ENCODE peak calls at places on chromosomes 7 and 10, in eight cellular contexts. F is lower leg skin; Y is non-pigmented ciliary epithelial cell; O is BJ; B is activated naive CD4-positive, alpha-beta T cell; M is EL; S is CMK; T is hypothalamus. W is an unnamed sample.

GRCh38 chr10:62594093-62594520 is 210.4 kb upstream of the ADO start:
- DNase-seq in F (peak), Y (no peak), O (no peak), B (no peak), M (peak), S (peak), T (peak), W (peak)

GRCh38 chr7:20417260-20417659 is 86.6 kb downstream of the ITGB8 start:
- DNase-seq in F (no peak), Y (no peak), O (no peak), B (no peak), M (no peak), S (no peak), T (no peak), W (no peak)

GRCh38 chr7:2525161-2525930 is 5.8 kb downstream of the LFNG start:
- DNase-seq in F (no peak), Y (no peak), O (no peak), B (no peak), M (no peak), S (no peak), T (no peak), W (no peak)

GRCh38 chr10:49632406-49633317 is 18.8 kb downstream of the CHAT start:
- DNase-seq in F (no peak), Y (no peak), O (no peak), B (no peak), M (no peak), S (no peak), T (no peak), W (peak)

GRCh38 chr10:69800109-69800508 is 1.6 kb upstream of the COL13A1 start:
- DNase-seq in F (peak), Y (no peak), O (no peak), B (no peak), M (peak), S (no peak), T (no peak), W (peak)

GRCh38 chr7:55018361-55019328 is at the start of gene EGFR:
- DNase-seq in F (peak), Y (no peak), O (peak), B (no peak), M (peak), S (no peak), T (no peak), W (peak)

GRCh38 chr7:351681-352480 is 61.9 kb downstream of the FOXL3 start:
- DNase-seq in F (no peak), Y (no peak), O (no peak), B (peak), M (no peak), S (no peak), T (no peak), W (no peak)

GRCh38 chr7:1794888-1795542 is 124.9 kb downstream of the ELFN1 start:
- DNase-seq in F (no peak), Y (no peak), O (no peak), B (no peak), M (peak), S (no peak), T (no peak), W (no peak)

GRCh38 chr7:82506702-82507101 is 63.1 kb upstream of the CACNA2D1 start:
- DNase-seq in F (peak), Y (no peak), O (no peak), B (no peak), M (no peak), S (no peak), T (no peak), W (peak)

GRCh38 chr10:80154978-80155695 is 22.6 kb downstream of the PLAC9 start:
- DNase-seq in F (no peak), Y (peak), O (peak), B (no peak), M (peak), S (no peak), T (no peak), W (peak)

GRCh38 chr7:94288091-94288490 is 106.6 kb upstream of the COL1A2 start:
- DNase-seq in F (no peak), Y (no peak), O (no peak), B (no peak), M (no peak), S (no peak), T (no peak), W (no peak)

GRCh38 chr10:94889123-94889522 is 49.3 kb upstream of the CYP2C9 start:
- DNase-seq in F (no peak), Y (no peak), O (no peak), B (no peak), M (no peak), S (no peak), T (no peak), W (no peak)

GRCh38 chr7:3300221-3300650 is 816 bp upstream of the SDK1 start:
- DNase-seq in F (no peak), Y (no peak), O (no peak), B (no peak), M (no peak), S (no peak), T (no peak), W (peak)

GRCh38 chr10:46220872-46221538 is 65.8 kb upstream of the ANTXRL start:
- DNase-seq in F (no peak), Y (no peak), O (no peak), B (no peak), M (no peak), S (no peak), T (no peak), W (no peak)

GRCh38 chr7:91031757-91032156 is 232.5 kb upstream of the FZD1 start:
- DNase-seq in F (no peak), Y (no peak), O (no peak), B (no peak), M (no peak), S (no peak), T (no peak), W (no peak)

GRCh38 chr10:31939797-31940708 is 11.4 kb upstream of the ARHGAP12 start:
- DNase-seq in F (no peak), Y (no peak), O (no peak), B (no peak), M (peak), S (no peak), T (no peak), W (no peak)

GRCh38 chr7:95636140-95636539 is 39.8 kb upstream of the PDK4 start:
- DNase-seq in F (no peak), Y (no peak), O (no peak), B (no peak), M (no peak), S (peak), T (no peak), W (no peak)

GRCh38 chr10:49643296-49644034 is 29.6 kb downstream of the CHAT start:
- DNase-seq in F (no peak), Y (no peak), O (no peak), B (no peak), M (no peak), S (no peak), T (no peak), W (no peak)

GRCh38 chr7:2019693-2020511 is 212.8 kb downstream of the MAD1L1 start:
- DNase-seq in F (peak), Y (peak), O (peak), B (no peak), M (peak), S (peak), T (no peak), W (peak)

GRCh38 chr7:30029696-30030095 is 1.5 kb downstream of the PLEKHA8 start:
- DNase-seq in F (no peak), Y (no peak), O (no peak), B (no peak), M (no peak), S (no peak), T (no peak), W (no peak)

GRCh38 chr7:70925411-70926115 is 206.4 kb upstream of the GALNT17 start:
- DNase-seq in F (no peak), Y (no peak), O (no peak), B (no peak), M (no peak), S (no peak), T (no peak), W (peak)

GRCh38 chr7:52184006-52184703 is 851.3 kb upstream of the POM121L12 start:
- DNase-seq in F (no peak), Y (no peak), O (no peak), B (no peak), M (no peak), S (no peak), T (no peak), W (no peak)

GRCh38 chr7:95989301-95989700 is 216.9 kb downstream of the DYNC1I1 start:
- DNase-seq in F (no peak), Y (no peak), O (no peak), B (no peak), M (no peak), S (no peak), T (no peak), W (no peak)

GRCh38 chr10:108050626-108051025 is 886.1 kb upstream of the SORCS1 start:
- DNase-seq in F (no peak), Y (no peak), O (no peak), B (no peak), M (no peak), S (no peak), T (no peak), W (no peak)

GRCh38 chr10:117545141-117546019 is 2.8 kb downstream of the EMX2 start:
- DNase-seq in F (no peak), Y (no peak), O (no peak), B (no peak), M (no peak), S (no peak), T (no peak), W (no peak)

GRCh38 chr10:35711615-35712411 is 69.7 kb upstream of the FZD8 start:
- DNase-seq in F (no peak), Y (no peak), O (no peak), B (no peak), M (no peak), S (no peak), T (no peak), W (no peak)

GRCh38 chr7:43105521-43106120 is 6.8 kb upstream of the HECW1 start:
- DNase-seq in F (no peak), Y (peak), O (no peak), B (no peak), M (peak), S (no peak), T (no peak), W (no peak)

GRCh38 chr10:65419629-65420028 is 1506.2 kb upstream of the LRRTM3 start:
- DNase-seq in F (no peak), Y (no peak), O (no peak), B (no peak), M (no peak), S (no peak), T (no peak), W (no peak)

GRCh38 chr10:14153570-14154055 is 177.1 kb downstream of the FRMD4A start:
- DNase-seq in F (no peak), Y (no peak), O (no peak), B (no peak), M (no peak), S (no peak), T (no peak), W (peak)

GRCh38 chr10:97123713-97124112 is 62.0 kb downstream of the SLIT1 start:
- DNase-seq in F (no peak), Y (no peak), O (no peak), B (no peak), M (no peak), S (no peak), T (no peak), W (no peak)

GRCh38 chr10:2933041-2933440 is 134.3 kb upstream of the PFKP start:
- DNase-seq in F (no peak), Y (no peak), O (no peak), B (no peak), M (no peak), S (no peak), T (no peak), W (no peak)

GRCh38 chr10:132064082-132064755 is 1.5 kb upstream of the JAKMIP3 start:
- DNase-seq in F (no peak), Y (no peak), O (no peak), B (no peak), M (no peak), S (no peak), T (no peak), W (no peak)

GRCh38 chr10:15168296-15168780 is at the start of gene NMT2:
- DNase-seq in F (peak), Y (no peak), O (no peak), B (peak), M (no peak), S (peak), T (peak), W (peak)

W was measured in H4.